ENCODE peak calls at places on chromosomes 1 and 21, in four cellular contexts. R, H, G and M are unnamed samples.

GRCh38 chr1:229258851-229259110 is 12.1 kb upstream of the RAB4A start:
- DNase-seq in R (no peak), G (no peak), H (no peak), M (no peak)

GRCh38 chr21:41321211-41321907 is 4.8 kb downstream of the FAM3B start:
- DNase-seq in G (no peak), R (no peak), H (no peak), M (no peak)

GRCh38 chr1:15936025-15936424 is 39.9 kb downstream of the ZBTB17 start:
- DNase-seq in R (no peak), H (no peak), G (no peak), M (no peak)

GRCh38 chr1:80825067-80825466 is 975.7 kb upstream of the ADGRL2 start:
- DNase-seq in G (no peak), H (no peak), R (no peak), M (no peak)

GRCh38 chr1:36807262-36807661 is 227.1 kb downstream of the GRIK3 start:
- DNase-seq in H (no peak), G (no peak), R (no peak), M (no peak)

GRCh38 chr1:61455400-61455799 is 269.5 kb downstream of the TM2D1 start:
- DNase-seq in R (no peak), H (no peak), G (no peak), M (no peak)

GRCh38 chr1:185821612-185822385 is 87.6 kb downstream of the HMCN1 start:
- DNase-seq in H (no peak), R (no peak), G (no peak), M (no peak)

GRCh38 chr1:178458203-178458602 is 38.6 kb downstream of the CLEC20A start:
- DNase-seq in R (no peak), H (no peak), G (no peak), M (no peak)

GRCh38 chr1:35535243-35535642 is 22.0 kb downstream of the KIAA0319L start:
- DNase-seq in H (no peak), R (no peak), G (no peak), M (no peak)

GRCh38 chr1:209823143-209824041 is 4.4 kb upstream of the UTP25 start:
- DNase-seq in H (no peak), G (no peak), R (peak), M (no peak)

GRCh38 chr1:9573723-9574122 is 15.0 kb upstream of the TMEM201 start:
- DNase-seq in G (no peak), R (no peak), H (no peak), M (no peak)

GRCh38 chr21:45319461-45320211 is 31.9 kb upstream of the POFUT2 start:
- DNase-seq in G (no peak), R (no peak), H (no peak), M (no peak)

GRCh38 chr1:50603274-50604271 is 180.3 kb upstream of the DMRTA2 start:
- DNase-seq in H (no peak), G (no peak), R (peak), M (no peak)

GRCh38 chr1:151176514-151177045 is 799 bp upstream of the TMOD4 start:
- DNase-seq in H (no peak), R (no peak), G (no peak), M (no peak)

GRCh38 chr21:8998946-8999681 is 1522.3 kb upstream of the TPTE start:
- DNase-seq in G (no peak), R (no peak), H (no peak), M (no peak)

GRCh38 chr1:239386453-239387303 is at the start of gene CHRM3:
- DNase-seq in R (peak), H (no peak), G (peak), M (peak)

GRCh38 chr1:227901239-227901905 is 46.4 kb downstream of the WNT9A start:
- DNase-seq in G (peak), R (no peak), H (no peak), M (no peak)

GRCh38 chr1:227902641-227902990 is 45.1 kb downstream of the WNT9A start:
- DNase-seq in G (no peak), R (no peak), H (no peak), M (no peak)

GRCh38 chr1:227903061-227903521 is 44.6 kb downstream of the WNT9A start:
- DNase-seq in R (no peak), G (no peak), H (no peak), M (no peak)

GRCh38 chr1:227900571-227901051 is 47.1 kb downstream of the WNT9A start:
- DNase-seq in G (peak), H (no peak), R (no peak), M (peak)

DNA sequence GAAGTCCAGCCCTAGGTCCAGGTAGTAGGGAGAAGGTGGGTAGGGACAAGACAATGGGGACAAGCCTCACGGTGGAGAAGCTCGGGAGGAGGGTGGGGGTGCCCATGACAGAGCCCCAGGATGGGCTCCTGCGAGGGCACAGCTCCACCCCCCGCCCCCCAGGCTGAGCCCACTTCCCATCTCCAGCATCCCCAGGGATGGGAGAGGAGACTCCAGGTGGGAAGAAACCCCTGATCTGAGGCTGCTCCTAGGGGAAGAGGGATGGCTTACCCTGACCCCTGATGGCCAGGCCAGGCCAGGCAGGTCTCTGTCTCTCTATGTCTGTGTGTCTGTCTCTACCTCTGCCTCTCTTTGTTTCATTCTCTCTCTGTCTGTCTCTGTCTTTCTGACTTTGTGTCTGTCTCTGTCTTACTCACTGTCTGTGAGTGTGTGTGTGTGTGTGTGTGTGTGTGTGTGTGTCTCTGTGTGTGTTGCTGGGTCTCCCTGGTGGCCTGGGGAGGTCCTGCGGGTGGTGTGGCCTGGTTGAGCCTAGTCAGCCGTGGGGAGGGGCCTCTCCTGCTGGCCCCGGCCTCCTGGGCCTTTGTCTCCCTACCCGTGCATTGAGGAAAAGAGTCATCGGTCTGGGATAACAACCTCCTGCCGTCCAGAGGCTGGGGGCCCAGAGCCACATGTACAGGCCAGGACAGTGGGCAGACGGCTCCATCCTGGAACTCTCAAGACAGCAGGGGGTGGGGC is 45.7 kb downstream of the WNT9A start:
- DNase-seq in G (peak), R (no peak), H (no peak), M (no peak)
- TF ChIP-seq CTCF in G (no peak), R (no peak), H (no peak), M (no peak)

DNA sequence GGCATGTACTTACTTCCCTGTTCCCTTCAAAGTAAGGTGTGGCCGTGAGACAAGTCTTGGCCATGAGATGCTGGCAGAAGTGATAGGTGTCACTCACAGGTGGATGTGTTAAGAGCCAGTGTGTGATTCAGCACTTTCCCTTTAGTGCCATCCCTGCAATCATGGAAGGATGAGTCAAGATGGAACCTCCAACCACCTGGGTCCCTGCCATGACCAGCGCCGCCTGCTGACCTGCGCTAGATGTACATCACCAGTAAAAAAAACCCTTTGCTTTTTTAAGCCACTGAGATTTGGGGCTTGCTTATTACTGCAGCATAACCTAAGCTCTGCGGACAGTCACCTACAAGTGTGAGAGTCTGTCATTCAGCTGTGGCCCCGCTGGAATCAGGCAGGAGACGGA is 71.7 kb downstream of the TOMM20 start:
- DNase-seq in R (peak), G (no peak), H (no peak), M (no peak)
- TF ChIP-seq CTCF in R (peak), G (no peak), H (no peak), M (no peak)

GRCh38 chr1:31683997-31684396 is 19.8 kb downstream of the COL16A1 start:
- DNase-seq in H (no peak), G (peak), R (no peak), M (no peak)
- TF ChIP-seq CTCF in H (no peak), G (peak), R (no peak), M (no peak)

GRCh38 chr1:193040011-193040410 is 19.1 kb downstream of the UCHL5 start:
- DNase-seq in R (no peak), G (no peak), H (no peak), M (no peak)
- TF ChIP-seq CTCF in R (no peak), G (no peak), H (no peak), M (no peak)

GRCh38 chr1:82762829-82763532 is 962.2 kb downstream of the ADGRL2 start:
- DNase-seq in H (no peak), G (no peak), R (no peak), M (no peak)

GRCh38 chr1:82755671-82756070 is 954.9 kb downstream of the ADGRL2 start:
- DNase-seq in H (no peak), R (no peak), G (no peak), M (no peak)

GRCh38 chr1:82759035-82759434 is 958.3 kb downstream of the ADGRL2 start:
- DNase-seq in R (no peak), H (no peak), G (peak), M (no peak)
- TF ChIP-seq CTCF in R (no peak), H (no peak), G (no peak), M (no peak)